ENCODE peak calls at places on chromosome 11, in six cellular contexts. Q, K, Z, S, G and R are unnamed samples.

GRCh38 chr11:11980841-11981308 is 27.6 kb downstream of the DKK3 start:
- DNase-seq in Q (no peak), K (no peak), Z (no peak), S (no peak), G (no peak), R (no peak)

GRCh38 chr11:46330154-46330886 is 16.9 kb upstream of the DGKZ start:
- DNase-seq in Q (no peak), K (no peak), Z (no peak), S (no peak), G (no peak), R (no peak)

GRCh38 chr11:108654994-108655631 is 9.8 kb upstream of the DDX10 start:
- DNase-seq in Q (peak), K (peak), Z (no peak), S (no peak), G (peak), R (no peak)

GRCh38 chr11:77353131-77353530 is 51.6 kb upstream of the GDPD4 start:
- DNase-seq in Q (no peak), K (no peak), Z (no peak), S (no peak), G (no peak), R (no peak)

GRCh38 chr11:70397336-70397982 is 870 bp upstream of the CTTN start:
- DNase-seq in Q (peak), K (peak), Z (no peak), S (no peak), G (peak), R (no peak)

GRCh38 chr11:116840224-116840745 is 2.9 kb upstream of the APOA1 start:
- DNase-seq in Q (no peak), K (peak), Z (no peak), S (no peak), G (no peak), R (no peak)

GRCh38 chr11:17328856-17329490 is 22.6 kb upstream of the NCR3LG1 start:
- DNase-seq in Q (no peak), K (no peak), Z (no peak), S (no peak), G (no peak), R (no peak)

GRCh38 chr11:133663135-133663534 is 130.8 kb upstream of the OPCML start:
- DNase-seq in Q (no peak), K (no peak), Z (no peak), S (no peak), G (no peak), R (no peak)

GRCh38 chr11:61961570-61962212 is 5.7 kb downstream of the FTH1 start:
- DNase-seq in Q (no peak), K (peak), Z (no peak), S (no peak), G (peak), R (no peak)

GRCh38 chr11:117181586-117182550 is 3.3 kb downstream of the SIDT2 start:
- DNase-seq in Q (no peak), K (no peak), Z (no peak), S (no peak), G (no peak), R (no peak)

GRCh38 chr11:45180158-45180887 is 33.9 kb downstream of the PRDM11 start:
- DNase-seq in Q (peak), K (no peak), Z (no peak), S (no peak), G (no peak), R (no peak)

GRCh38 chr11:33829430-33830141 is 55.3 kb upstream of the FBXO3 start:
- DNase-seq in Q (peak), K (peak), Z (no peak), S (peak), G (peak), R (peak)

GRCh38 chr11:77750757-77751156 is 69.8 kb downstream of the RSF1 start:
- DNase-seq in Q (no peak), K (no peak), Z (no peak), S (no peak), G (no peak), R (no peak)

GRCh38 chr11:101881586-101881985 is 33.2 kb upstream of the CEP126 start:
- DNase-seq in Q (no peak), K (no peak), Z (no peak), S (no peak), G (no peak), R (no peak)

GRCh38 chr11:14422052-14422813 is 63.2 kb upstream of the RRAS2 start:
- DNase-seq in Q (peak), K (peak), Z (peak), S (no peak), G (peak), R (peak)

GRCh38 chr11:107859459-107860239 is 1.1 kb upstream of the SLC35F2 start:
- DNase-seq in Q (peak), K (no peak), Z (no peak), S (peak), G (peak), R (no peak)

GRCh38 chr11:76102772-76103171 is 103.5 kb downstream of the WNT11 start:
- DNase-seq in Q (no peak), K (no peak), Z (no peak), S (no peak), G (peak), R (no peak)

GRCh38 chr11:36196476-36197099 is 92.6 kb downstream of the COMMD9 start:
- DNase-seq in Q (no peak), K (no peak), Z (no peak), S (no peak), G (no peak), R (no peak)

GRCh38 chr11:23278121-23278520 is 417.8 kb upstream of the CCDC179 start:
- DNase-seq in Q (no peak), K (no peak), Z (no peak), S (no peak), G (no peak), R (no peak)

GRCh38 chr11:9799901-9800300 is 136.0 kb downstream of the SWAP70 start:
- DNase-seq in Q (no peak), K (no peak), Z (no peak), S (no peak), G (no peak), R (no peak)

GRCh38 chr11:64842366-64842759 is 2.1 kb downstream of the CDC42BPG start:
- DNase-seq in Q (no peak), K (no peak), Z (no peak), S (no peak), G (no peak), R (no peak)

GRCh38 chr11:123191939-123192338 is 3.1 kb downstream of the CLMP start:
- DNase-seq in Q (no peak), K (no peak), Z (no peak), S (no peak), G (no peak), R (no peak)

GRCh38 chr11:107563702-107564101 is 1.8 kb downstream of the ALKBH8 start:
- DNase-seq in Q (peak), K (peak), Z (no peak), S (no peak), G (peak), R (no peak)

GRCh38 chr11:65047581-65048422 is 6.8 kb downstream of the SAC3D1 start:
- DNase-seq in Q (no peak), K (no peak), Z (no peak), S (no peak), G (no peak), R (no peak)

GRCh38 chr11:92453055-92453454 is 228.4 kb downstream of the FAT3 start:
- DNase-seq in Q (no peak), K (no peak), Z (no peak), S (no peak), G (no peak), R (no peak)

GRCh38 chr11:32005786-32006406 is 85.0 kb upstream of the RCN1 start:
- DNase-seq in Q (no peak), K (no peak), Z (no peak), S (no peak), G (no peak), R (no peak)

GRCh38 chr11:3102641-3102921 is 45.4 kb upstream of the CARS1 start:
- DNase-seq in Q (no peak), K (no peak), Z (no peak), S (no peak), G (no peak), R (no peak)

GRCh38 chr11:26186389-26186788 is 145.5 kb upstream of the ANO3 start:
- DNase-seq in Q (no peak), K (no peak), Z (no peak), S (no peak), G (no peak), R (no peak)

GRCh38 chr11:18361154-18361553 is 33.2 kb upstream of the LDHA start:
- DNase-seq in Q (no peak), K (no peak), Z (no peak), S (no peak), G (no peak), R (no peak)

GRCh38 chr11:99019676-99020075 is 1.1 kb upstream of the CNTN5 start:
- DNase-seq in Q (no peak), K (no peak), Z (no peak), S (no peak), G (no peak), R (no peak)

GRCh38 chr11:59862252-59862651 is 4.0 kb downstream of the TCN1 start:
- DNase-seq in Q (no peak), K (no peak), Z (no peak), S (no peak), G (no peak), R (no peak)

GRCh38 chr11:110921742-110922200 is 209.5 kb upstream of the ARHGAP20 start:
- DNase-seq in Q (no peak), K (no peak), Z (no peak), S (no peak), G (no peak), R (no peak)

GRCh38 chr11:64021742-64022067 is 14.0 kb upstream of the FLRT1 start:
- DNase-seq in Q (no peak), K (no peak), Z (no peak), S (no peak), G (no peak), R (peak)

GRCh38 chr11:130124096-130124495 is 35.5 kb upstream of the ST14 start:
- DNase-seq in Q (peak), K (peak), Z (no peak), S (no peak), G (no peak), R (no peak)

GRCh38 chr11:77106759-77107158 is 4.1 kb downstream of the OMP start:
- DNase-seq in Q (no peak), K (no peak), Z (no peak), S (no peak), G (no peak), R (no peak)

GRCh38 chr11:5291207-5291838 is 10.4 kb downstream of the OR51B4 start:
- DNase-seq in Q (peak), K (peak), Z (no peak), S (no peak), G (peak), R (peak)

GRCh38 chr11:69533296-69534165 is 52.1 kb downstream of the LINC01488 start:
- DNase-seq in Q (no peak), K (no peak), Z (no peak), S (no peak), G (no peak), R (no peak)

GRCh38 chr11:72585762-72586590 is 88.2 kb downstream of the PDE2A start:
- DNase-seq in Q (peak), K (peak), Z (no peak), S (peak), G (peak), R (peak)
- TF ChIP-seq ZNF274 in Q (no peak), K (no peak), Z (no peak), S (no peak), G (no peak), R (no peak)

DNA sequence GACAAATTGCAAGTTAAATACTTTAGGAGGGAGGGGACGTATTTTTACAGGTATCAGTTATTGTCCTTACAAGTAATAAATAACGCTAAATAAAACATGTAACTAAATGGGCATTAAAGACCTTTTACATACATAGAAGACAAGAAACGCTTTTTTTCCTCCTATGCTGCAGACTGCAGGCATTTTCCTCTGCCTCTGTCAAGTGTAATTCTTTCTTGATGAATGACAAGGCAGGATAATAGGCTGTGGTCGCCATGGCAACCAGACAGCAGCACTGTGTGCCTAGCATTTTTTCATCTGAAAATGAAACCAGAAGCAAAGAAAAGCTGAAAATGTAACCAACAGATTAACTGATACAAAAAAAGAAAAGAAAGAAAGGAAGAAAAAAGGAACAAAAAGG is 46.1 kb downstream of the BLID start:
- DNase-seq in Q (no peak), K (peak), Z (no peak), S (no peak), G (no peak), R (peak)
- H3K9ac ChIP-seq in Q (no peak), K (no peak), Z (no peak), S (no peak), G (no peak), R (no peak)

GRCh38 chr11:66346476-66347424 is 679 bp downstream of the B4GAT1 start:
- DNase-seq in Q (no peak), K (no peak), Z (no peak), S (no peak), G (no peak), R (no peak)

GRCh38 chr11:66345316-66345649 is 379 bp upstream of the BRMS1 start:
- DNase-seq in Q (no peak), K (no peak), Z (no peak), S (no peak), G (no peak), R (no peak)

GRCh38 chr11:66347425-66348276 is at the start of gene B4GAT1:
- DNase-seq in Q (peak), K (peak), Z (peak), S (peak), G (peak), R (no peak)

GRCh38 chr11:66343176-66343575 is 1.7 kb downstream of the BRMS1 start:
- DNase-seq in Q (no peak), K (no peak), Z (no peak), S (no peak), G (no peak), R (no peak)

GRCh38 chr11:66344550-66345315 is at the start of gene BRMS1:
- DNase-seq in Q (peak), K (peak), Z (peak), S (peak), G (peak), R (peak)
- TF ChIP-seq ZNF274 in Q (no peak), K (no peak), Z (no peak), S (no peak), G (no peak), R (no peak)

GRCh38 chr11:96256213-96256580 is 86.8 kb downstream of the MAML2 start:
- DNase-seq in Q (no peak), K (no peak), Z (no peak), S (no peak), G (peak), R (no peak)

GRCh38 chr11:96254854-96255253 is 88.1 kb downstream of the MAML2 start:
- DNase-seq in Q (no peak), K (no peak), Z (no peak), S (no peak), G (no peak), R (no peak)

GRCh38 chr11:96256604-96257003 is 86.4 kb downstream of the MAML2 start:
- DNase-seq in Q (no peak), K (no peak), Z (no peak), S (no peak), G (no peak), R (no peak)

GRCh38 chr11:96257036-96257435 is 86.0 kb downstream of the MAML2 start:
- DNase-seq in Q (no peak), K (no peak), Z (no peak), S (no peak), G (no peak), R (no peak)

GRCh38 chr11:96254087-96254486 is 88.9 kb downstream of the MAML2 start:
- DNase-seq in Q (no peak), K (peak), Z (no peak), S (peak), G (no peak), R (no peak)
- H3K9ac ChIP-seq in Q (no peak), K (no peak), Z (no peak), S (peak), G (peak), R (no peak)

GRCh38 chr11:43823851-43824250 is 56.8 kb upstream of the ALKBH3 start:
- DNase-seq in Q (no peak), K (no peak), Z (no peak), S (no peak), G (no peak), R (no peak)
- TF ChIP-seq ZNF274 in Q (no peak), K (no peak), Z (no peak), S (no peak), G (no peak), R (no peak)

GRCh38 chr11:96237759-96238158 is 105.2 kb downstream of the MAML2 start:
- DNase-seq in Q (no peak), K (peak), Z (no peak), S (no peak), G (no peak), R (no peak)

GRCh38 chr11:96242971-96243647 is 99.9 kb downstream of the MAML2 start:
- DNase-seq in Q (peak), K (peak), Z (peak), S (peak), G (peak), R (peak)

GRCh38 chr11:96242191-96242845 is 100.7 kb downstream of the MAML2 start:
- DNase-seq in Q (no peak), K (no peak), Z (no peak), S (no peak), G (no peak), R (no peak)

GRCh38 chr11:96238563-96239166 is 104.3 kb downstream of the MAML2 start:
- DNase-seq in Q (no peak), K (no peak), Z (no peak), S (no peak), G (no peak), R (no peak)

GRCh38 chr11:96241351-96241841 is 101.6 kb downstream of the MAML2 start:
- DNase-seq in Q (no peak), K (peak), Z (no peak), S (no peak), G (no peak), R (no peak)
- H3K9ac ChIP-seq in Q (no peak), K (peak), Z (no peak), S (no peak), G (no peak), R (no peak)

GRCh38 chr11:128520886-128521696 is 66.3 kb downstream of the ETS1 start:
- DNase-seq in Q (no peak), K (no peak), Z (no peak), S (no peak), G (no peak), R (no peak)
- TF ChIP-seq ZNF274 in Q (no peak), K (no peak), Z (no peak), S (no peak), G (no peak), R (no peak)

DNA sequence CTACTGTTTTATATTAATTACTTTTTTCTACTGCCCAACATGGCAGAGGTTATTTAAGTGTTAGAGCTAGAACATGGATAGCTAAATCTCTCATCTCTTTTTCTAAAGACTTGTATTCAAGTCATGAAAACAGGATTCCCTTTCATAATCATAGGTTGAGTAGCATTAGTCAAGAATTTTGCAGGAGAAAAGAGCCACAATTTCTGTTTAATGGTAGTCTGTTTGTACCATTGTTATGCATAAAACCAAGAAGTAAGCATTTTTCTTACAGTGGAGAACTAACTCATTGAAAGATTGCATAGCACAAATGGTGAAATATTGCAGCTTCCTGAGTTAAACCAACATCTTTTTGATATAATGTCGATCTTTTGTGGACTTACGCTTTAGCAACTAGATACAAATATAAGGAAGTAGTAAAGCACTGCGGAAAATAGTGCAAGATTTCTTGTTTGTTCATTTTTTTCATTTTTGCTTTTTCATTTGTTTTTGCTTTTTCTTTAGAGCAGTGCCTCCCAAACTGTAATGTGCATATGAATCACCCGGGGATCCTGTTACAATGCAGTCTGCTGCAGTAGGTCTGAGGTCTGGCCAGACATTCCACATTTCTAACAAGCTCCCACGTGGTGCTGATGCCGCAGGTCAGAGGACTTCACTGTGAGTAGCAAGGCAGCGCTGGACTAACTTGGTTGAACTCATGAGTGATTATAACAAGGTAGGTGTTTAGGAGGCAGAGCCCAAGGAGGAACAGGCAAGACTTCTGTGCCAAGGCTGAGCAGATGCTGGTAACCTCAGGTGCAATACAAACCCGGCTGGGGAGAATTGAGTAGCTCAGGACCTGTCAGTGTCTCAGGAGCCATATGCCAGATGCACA is 4.6 kb downstream of the ETS1 start:
- DNase-seq in Q (no peak), K (no peak), Z (peak), S (no peak), G (no peak), R (peak)
- H3K9ac ChIP-seq in Q (no peak), K (no peak), Z (no peak), S (no peak), G (no peak), R (no peak)